ENCODE peak calls at places on chromosome 12, in eight cellular contexts. D is amniotic epithelial cell; F is effector memory CD8-positive, alpha-beta T cell; U is HFFc6; M is activated CD8-positive, alpha-beta memory T cell treated with anti-CD3 and anti-CD28 coated beads for 4 hours; J is neuronal stem cell; L is MM.1S; A is stimulated activated CD4-positive, alpha-beta T cell treated with anti-CD3 and anti-CD28 coated beads, Interleukin-1b, Interleukin-23, amount 100 ng/mL, for 1 hour. Q is an unnamed sample.

GRCh38 chr12:77042834-77043233 is 22.5 kb downstream of the E2F7 start:
- DNase-seq in D (no peak), F (no peak), U (no peak), M (no peak), J (no peak), L (no peak), A (no peak), Q (no peak)

GRCh38 chr12:14772946-14773345 is 30.3 kb downstream of the WBP11 start:
- DNase-seq in D (no peak), F (no peak), U (no peak), M (no peak), J (no peak), L (no peak), A (no peak), Q (no peak)

GRCh38 chr12:25496098-25496587 is 56.9 kb downstream of the LMNTD1 start:
- DNase-seq in D (no peak), F (no peak), U (peak), M (no peak), J (no peak), L (no peak), A (no peak), Q (no peak)

GRCh38 chr12:64407342-64408223 is 3.4 kb downstream of the XPOT start:
- DNase-seq in D (no peak), F (no peak), U (no peak), M (no peak), J (no peak), L (no peak), A (no peak), Q (no peak)

GRCh38 chr12:121773011-121773777 is 20.3 kb downstream of the RHOF start:
- DNase-seq in D (peak), F (peak), U (peak), M (peak), J (no peak), L (peak), A (no peak), Q (peak)

GRCh38 chr12:107660861-107661415 is 24.7 kb upstream of the PWP1 start:
- DNase-seq in D (no peak), F (no peak), U (no peak), M (no peak), J (no peak), L (no peak), A (no peak), Q (no peak)

GRCh38 chr12:67068773-67069450 is 200.2 kb upstream of the CAND1 start:
- DNase-seq in D (peak), F (no peak), U (no peak), M (no peak), J (peak), L (peak), A (peak), Q (peak)

GRCh38 chr12:6369916-6370575 is 5.3 kb downstream of the SCNN1A start:
- DNase-seq in D (peak), F (no peak), U (no peak), M (no peak), J (no peak), L (no peak), A (no peak), Q (no peak)

GRCh38 chr12:539540-540310 is 80.0 kb downstream of the B4GALNT3 start:
- DNase-seq in D (no peak), F (no peak), U (no peak), M (no peak), J (no peak), L (no peak), A (no peak), Q (no peak)

GRCh38 chr12:3805058-3805457 is 52.1 kb upstream of the CRACR2A start:
- DNase-seq in D (peak), F (no peak), U (no peak), M (no peak), J (no peak), L (no peak), A (no peak), Q (no peak)

GRCh38 chr12:133058203-133059125 is 21.2 kb downstream of the ZNF84 start:
- DNase-seq in D (peak), F (no peak), U (no peak), M (no peak), J (no peak), L (no peak), A (no peak), Q (no peak)

Q was measured in CD4-positive, alpha-beta memory T cell.